ENCODE peak calls at places on chromosomes 7 and 10, in ten cellular contexts. O is transverse colon, H is breast epithelium, Q is upper lobe of left lung, P is GM12892, W is prostate gland, F is sigmoid colon, M is spleen, S is HCT116, X is suprapubic skin. G is an unnamed sample.
A peak's percentile ranks its signal among the peaks of the same experiment; 100 is the strongest.

GRCh38 chr10:123240776-123241175 is 86.6 kb downstream of the BUB3 start:
- DNase-seq in W (no peak), H (no peak), X (no peak), S (no peak), Q (no peak), M (no peak), F (no peak), O (no peak), P (no peak), G (no peak)

GRCh38 chr7:64874114-64874513 is 29.0 kb upstream of the ZNF273 start:
- DNase-seq in X (no peak), M (no peak), F (no peak), H (no peak), S (no peak), Q (no peak), O (no peak), W (no peak), P (no peak), G (no peak)

GRCh38 chr7:124688991-124689390 is 76.6 kb downstream of the GPR37 start:
- DNase-seq in P (no peak), F (no peak), S (no peak), X (no peak), Q (no peak), M (no peak), O (no peak), H (no peak), W (no peak), G (no peak)

GRCh38 chr10:14626126-14626525 is 148.6 kb downstream of the FAM107B start:
- DNase-seq in Q (no peak), F (no peak), M (no peak), O (no peak), W (no peak), P (no peak), S (no peak), H (no peak), X (no peak), G (no peak)

GRCh38 chr7:103093429-103093828 is 18.5 kb downstream of the ARMC10 start:
- DNase-seq in H (no peak), Q (no peak), P (no peak), S (no peak), O (no peak), M (no peak), W (no peak), X (no peak), F (no peak), G (no peak)

GRCh38 chr7:131861620-131862346 is 305.4 kb upstream of the PODXL start:
- DNase-seq in W (no peak), H (no peak), S (no peak), O (no peak), Q (peak; percentile 33), F (no peak), X (no peak), M (no peak), P (no peak), G (no peak)

GRCh38 chr10:43336641-43337318 is 34.7 kb upstream of the FXYD4 start:
- DNase-seq in O (no peak), F (no peak), W (no peak), X (no peak), M (no peak), S (no peak), P (no peak), Q (no peak), H (no peak), G (no peak)

GRCh38 chr7:155555116-155555695 is 8.8 kb upstream of the CNPY1 start:
- DNase-seq in F (no peak), O (no peak), X (no peak), H (no peak), P (no peak), S (no peak), Q (no peak), W (no peak), M (no peak), G (no peak)

GRCh38 chr7:24889611-24890010 is 90.4 kb downstream of the OSBPL3 start:
- DNase-seq in M (no peak), S (no peak), W (no peak), O (no peak), F (no peak), H (no peak), P (no peak), X (no peak), Q (no peak), G (no peak)

GRCh38 chr10:92690211-92691041 is 671 bp downstream of the HHEX start:
- DNase-seq in H (no peak), S (peak; percentile 21), F (peak; percentile 80), M (peak; percentile 96), Q (peak; percentile 95), W (no peak), P (no peak), X (no peak), O (peak; percentile 61), G (no peak)

GRCh38 chr10:110931769-110932381 is 12.5 kb downstream of the SHOC2 start:
- DNase-seq in H (no peak), M (no peak), W (no peak), Q (no peak), S (no peak), F (no peak), X (no peak), P (no peak), O (no peak), G (no peak)

GRCh38 chr7:47228386-47229014 is 353.4 kb downstream of the TNS3 start:
- DNase-seq in Q (no peak), P (no peak), S (peak; percentile 76), W (no peak), M (no peak), X (no peak), H (no peak), F (no peak), O (no peak), G (no peak)

GRCh38 chr10:112875474-112876267 is 74.4 kb upstream of the TCF7L2 start:
- DNase-seq in S (no peak), W (no peak), F (no peak), H (no peak), P (no peak), X (no peak), M (no peak), Q (no peak), O (peak; percentile 51), G (no peak)

GRCh38 chr7:54664235-54665228 is 94.5 kb downstream of the SEC61G start:
- DNase-seq in W (peak; percentile 6), M (no peak), P (peak; percentile 37), S (no peak), Q (peak; percentile 88), F (no peak), X (no peak), O (peak; percentile 72), H (no peak), G (peak; percentile 66)

GRCh38 chr7:12866237-12866636 is 178.8 kb downstream of the ARL4A start:
- DNase-seq in X (no peak), S (no peak), W (no peak), Q (no peak), O (no peak), M (no peak), P (no peak), H (no peak), F (no peak), G (no peak)

GRCh38 chr10:61992683-61993629 is 91.5 kb downstream of the ARID5B start:
- DNase-seq in S (no peak), W (peak; percentile 33), F (peak; percentile 86), H (no peak), O (peak; percentile 56), X (peak; percentile 84), P (no peak), Q (peak; percentile 10), M (no peak), G (no peak)
- TF ChIP-seq POLR2AphosphoS5 in S (no peak), W (peak; percentile 77), F (peak; percentile 70), H (no peak), O (peak; percentile 78), X (peak; percentile 77), P (no peak), Q (peak; percentile 98), M (no peak), G (no peak)

GRCh38 chr10:71888623-71889387 is 37.8 kb upstream of the PSAP start:
- DNase-seq in O (peak; percentile 78), Q (peak; percentile 95), X (peak; percentile 90), W (peak; percentile 34), H (peak; percentile 56), F (peak; percentile 96), P (peak; percentile 76), S (peak; percentile 35), M (peak; percentile 96), G (peak; percentile 76)
- TF ChIP-seq POLR2A in O (no peak), Q (no peak), X (peak; percentile 49), W (peak; percentile 30), H (no peak), F (no peak), P (peak; percentile 63), S (peak; percentile 59), M (no peak), G (no peak)

GRCh38 chr7:142348921-142349401 is 91.1 kb upstream of the PRSS58 start:
- DNase-seq in X (no peak), M (no peak), H (no peak), O (no peak), S (no peak), F (no peak), Q (no peak), P (no peak), W (no peak), G (no peak)

GRCh38 chr7:142355328-142355727 is 97.5 kb upstream of the PRSS58 start:
- DNase-seq in W (no peak), P (no peak), M (no peak), Q (no peak), F (no peak), H (no peak), O (no peak), S (no peak), X (no peak), G (no peak)

GRCh38 chr7:142349670-142350405 is 92.0 kb upstream of the PRSS58 start:
- DNase-seq in X (no peak), M (no peak), F (no peak), S (no peak), P (no peak), W (no peak), H (no peak), O (no peak), Q (peak; percentile 62), G (no peak)

GRCh38 chr7:142353147-142354058 is 95.5 kb upstream of the PRSS58 start:
- DNase-seq in O (no peak), X (no peak), P (no peak), W (no peak), M (no peak), F (no peak), S (no peak), H (no peak), Q (no peak), G (no peak)

GRCh38 chr7:142352543-142352942 is 94.7 kb upstream of the PRSS58 start:
- DNase-seq in P (no peak), M (no peak), X (no peak), H (no peak), W (no peak), S (no peak), Q (no peak), O (no peak), F (no peak), G (no peak)
- TF ChIP-seq POLR2AphosphoS5 in P (no peak), M (no peak), X (no peak), H (no peak), W (no peak), S (no peak), Q (no peak), O (no peak), F (no peak), G (no peak)

DNA sequence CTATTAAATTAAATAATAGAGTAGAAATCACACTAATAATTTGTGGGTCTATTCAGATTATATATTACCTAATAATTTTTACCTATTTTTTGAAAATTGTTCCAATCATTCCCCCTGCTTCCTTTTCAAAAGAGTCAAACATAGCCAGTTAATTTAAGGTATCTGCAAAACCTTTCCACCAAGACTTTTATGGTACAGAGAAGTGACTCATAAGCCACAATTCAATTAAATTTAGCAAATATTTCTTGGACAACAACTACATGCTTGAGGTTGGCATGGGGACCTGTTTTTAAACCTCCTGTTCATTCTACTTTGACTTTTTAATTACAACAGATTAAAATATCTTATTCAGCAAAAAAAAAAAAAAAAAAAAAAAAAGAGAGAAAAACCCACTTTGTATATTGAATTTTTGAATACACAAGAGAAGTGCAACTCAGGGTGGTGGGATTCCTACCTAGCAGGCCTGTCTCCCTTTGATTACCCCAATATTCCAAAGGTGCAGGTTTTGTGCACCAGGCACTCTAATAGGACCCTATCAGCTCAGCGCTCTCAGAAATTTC is 301.9 kb upstream of the C7orf33 start:
- DNase-seq in O (no peak), X (no peak), W (no peak), H (no peak), M (no peak), S (no peak), F (no peak), P (no peak), Q (no peak), G (no peak)
- TF ChIP-seq POLR2A in O (no peak), X (no peak), W (no peak), H (no peak), M (no peak), S (no peak), F (no peak), P (no peak), Q (no peak), G (no peak)

G was measured in GM12891.